ENCODE peak calls at places on chromosome 22, in four cellular contexts. Z is H1, K is HepG2, M is K562. A is an unnamed sample.

GRCh38 chr22:24367841-24368240 is 59.6 kb upstream of the ADORA2A start:
- DNase-seq in Z (no peak), K (no peak), M (no peak), A (no peak)

GRCh38 chr22:17283423-17283822 is 64.2 kb upstream of the ADA2 start:
- DNase-seq in Z (no peak), K (no peak), M (no peak), A (no peak)

GRCh38 chr22:33565580-33565995 is 354.7 kb downstream of the LARGE1 start:
- DNase-seq in Z (no peak), K (no peak), M (no peak), A (no peak)

GRCh38 chr22:23754220-23754919 is at the start of gene VPREB3:
- DNase-seq in Z (no peak), K (no peak), M (no peak), A (no peak)

GRCh38 chr22:26792522-26792921 is 135.1 kb downstream of the MIAT start:
- DNase-seq in Z (no peak), K (no peak), M (no peak), A (no peak)

GRCh38 chr22:19723990-19724827 is 870 bp downstream of the GP1BB start:
- DNase-seq in Z (no peak), K (peak; percentile 44), M (peak; percentile 95), A (no peak)

GRCh38 chr22:23520875-23521441 is 59.1 kb downstream of the IGLL1 start:
- DNase-seq in Z (no peak), K (peak; percentile 55), M (peak; percentile 20), A (no peak)

GRCh38 chr22:19115628-19116027 is 6.6 kb downstream of the DGCR2 start:
- DNase-seq in Z (no peak), K (no peak), M (no peak), A (no peak)

GRCh38 chr22:43532301-43533050 is 120.7 kb downstream of the MPPED1 start:
- DNase-seq in Z (no peak), K (no peak), M (no peak), A (no peak)

GRCh38 chr22:42344391-42344861 is 74.0 kb upstream of the TCF20 start:
- DNase-seq in Z (no peak), K (no peak), M (no peak), A (no peak)

GRCh38 chr22:43823911-43824665 is 12.0 kb upstream of the EFCAB6 start:
- DNase-seq in Z (no peak), K (no peak), M (no peak), A (no peak)

GRCh38 chr22:24067587-24068376 is 56.7 kb downstream of the CABIN1 start:
- DNase-seq in Z (no peak), K (no peak), M (no peak), A (no peak)

GRCh38 chr22:36430863-36431262 is 43.1 kb upstream of the MYH9 start:
- DNase-seq in Z (no peak), K (peak; percentile 52), M (peak; percentile 31), A (no peak)

GRCh38 chr22:36432592-36433317 is 45.0 kb upstream of the MYH9 start:
- DNase-seq in Z (no peak), K (peak; percentile 23), M (no peak), A (no peak)

GRCh38 chr22:36431977-36432376 is 44.2 kb upstream of the MYH9 start:
- DNase-seq in Z (no peak), K (no peak), M (no peak), A (no peak)

GRCh38 chr22:36435516-36436415 is 45.7 kb downstream of the TXN2 start:
- DNase-seq in Z (no peak), K (peak; percentile 92), M (no peak), A (peak; percentile 52)

GRCh38 chr22:36433318-36434231 is 45.8 kb upstream of the MYH9 start:
- DNase-seq in Z (no peak), K (peak; percentile 66), M (no peak), A (no peak)
- TF ChIP-seq CREB1 in Z (no peak), K (no peak), M (no peak), A (no peak)

DNA sequence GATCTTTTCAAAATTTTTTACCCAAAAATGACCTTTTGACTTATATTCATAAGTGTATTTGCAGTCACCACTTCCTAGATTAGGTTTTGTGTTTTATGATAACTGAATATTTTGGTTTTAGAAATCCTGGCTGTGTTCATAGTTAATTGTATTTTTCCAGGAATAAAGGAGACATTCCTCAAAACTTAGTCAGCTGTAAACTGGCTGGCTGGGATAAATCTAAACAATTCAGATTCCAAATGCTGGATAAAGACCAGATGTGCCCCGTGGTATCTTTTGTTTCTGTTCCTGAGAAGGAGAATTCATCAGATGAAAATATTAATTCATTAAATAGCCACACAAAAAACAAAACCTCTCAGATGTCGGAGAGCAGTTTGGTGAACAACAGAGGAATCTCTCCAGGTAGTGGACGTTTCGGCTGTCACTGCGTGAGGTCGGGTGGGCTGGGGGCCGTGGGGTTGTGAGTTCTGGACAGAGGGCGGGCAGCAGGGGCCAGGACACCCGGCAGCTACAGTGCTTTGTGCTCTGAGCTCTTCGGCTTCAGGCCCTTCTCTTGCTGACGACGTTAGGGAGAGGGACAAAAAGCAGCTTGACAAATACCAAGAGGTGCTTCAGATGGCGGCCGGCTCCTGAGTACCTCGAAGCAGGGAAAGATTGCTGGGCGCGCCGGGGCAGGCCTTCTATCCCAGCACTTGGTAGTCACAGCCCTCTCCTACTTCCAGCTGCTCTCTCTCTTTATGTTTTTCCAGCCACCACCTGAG is 24.6 kb downstream of the MOV10L1 start:
- DNase-seq in Z (no peak), K (no peak), M (no peak), A (no peak)
- TF ChIP-seq GABPA in Z (no peak), K (no peak), M (no peak), A (no peak)

GRCh38 chr22:48632641-48633246 is 1194.9 kb downstream of the BRD1 start:
- DNase-seq in Z (no peak), K (no peak), M (no peak), A (no peak)
- TF ChIP-seq CREB1 in Z (no peak), K (no peak), M (no peak), A (no peak)

GRCh38 chr22:46121523-46122287 is 28.6 kb upstream of the PPARA start:
- DNase-seq in Z (no peak), K (no peak), M (no peak), A (no peak)

GRCh38 chr22:46122980-46123693 is 27.2 kb upstream of the PPARA start:
- DNase-seq in Z (no peak), K (no peak), M (no peak), A (no peak)

GRCh38 chr22:46123694-46124382 is 26.5 kb upstream of the PPARA start:
- DNase-seq in Z (no peak), K (no peak), M (no peak), A (no peak)

GRCh38 chr22:46121079-46121478 is 29.2 kb upstream of the PPARA start:
- DNase-seq in Z (no peak), K (no peak), M (no peak), A (no peak)

DNA sequence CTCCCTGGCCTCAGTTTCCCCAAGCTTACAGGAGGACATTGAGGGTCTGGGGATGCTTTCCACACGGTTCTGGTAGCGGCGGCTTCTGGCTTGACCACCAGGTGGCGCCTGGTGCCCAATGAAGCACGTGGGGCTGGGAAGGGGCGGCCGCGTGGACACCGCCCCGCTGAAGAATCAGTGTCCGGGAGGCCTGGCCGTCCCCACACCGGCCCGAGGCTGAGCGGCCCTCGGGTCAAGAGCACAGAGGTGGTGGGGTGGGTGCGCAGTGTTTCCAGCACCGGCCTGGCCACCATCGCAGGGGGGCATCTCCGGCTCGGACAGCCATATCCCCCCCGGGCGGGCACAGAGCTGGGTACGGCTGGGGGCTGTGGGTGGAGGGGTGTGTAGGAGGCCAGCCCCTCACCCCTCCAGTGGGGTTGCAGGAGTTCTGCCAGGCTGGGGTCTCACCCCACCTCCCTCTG is 27.8 kb upstream of the PPARA start:
- DNase-seq in Z (no peak), K (peak; percentile 37), M (peak; percentile 80), A (no peak)
- TF ChIP-seq GABPA in Z (no peak), K (no peak), M (no peak), A (no peak)

DNA sequence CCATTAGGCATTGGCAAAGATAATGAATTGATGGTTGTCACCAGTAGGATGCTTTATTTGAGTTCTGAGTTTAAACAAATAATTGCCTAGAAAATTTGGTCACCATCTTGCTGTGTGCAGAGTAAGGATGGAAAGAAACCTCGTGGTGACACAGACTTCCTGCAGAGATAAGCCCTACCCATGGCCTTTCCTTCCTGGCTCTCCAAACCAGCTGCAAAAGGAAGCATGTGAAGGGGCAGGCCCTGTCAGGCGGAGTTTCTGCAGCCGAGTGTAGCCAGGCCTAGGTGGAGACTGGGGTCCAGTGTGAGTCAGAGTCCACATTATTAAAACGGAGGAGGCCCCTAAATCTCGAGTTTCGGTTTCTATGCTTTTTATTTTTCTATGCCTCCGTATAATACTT is 83.1 kb upstream of the ADSL start:
- DNase-seq in Z (no peak), K (no peak), M (peak; percentile 31), A (no peak)
- TF ChIP-seq CREB1 in Z (no peak), K (no peak), M (no peak), A (no peak)

DNA sequence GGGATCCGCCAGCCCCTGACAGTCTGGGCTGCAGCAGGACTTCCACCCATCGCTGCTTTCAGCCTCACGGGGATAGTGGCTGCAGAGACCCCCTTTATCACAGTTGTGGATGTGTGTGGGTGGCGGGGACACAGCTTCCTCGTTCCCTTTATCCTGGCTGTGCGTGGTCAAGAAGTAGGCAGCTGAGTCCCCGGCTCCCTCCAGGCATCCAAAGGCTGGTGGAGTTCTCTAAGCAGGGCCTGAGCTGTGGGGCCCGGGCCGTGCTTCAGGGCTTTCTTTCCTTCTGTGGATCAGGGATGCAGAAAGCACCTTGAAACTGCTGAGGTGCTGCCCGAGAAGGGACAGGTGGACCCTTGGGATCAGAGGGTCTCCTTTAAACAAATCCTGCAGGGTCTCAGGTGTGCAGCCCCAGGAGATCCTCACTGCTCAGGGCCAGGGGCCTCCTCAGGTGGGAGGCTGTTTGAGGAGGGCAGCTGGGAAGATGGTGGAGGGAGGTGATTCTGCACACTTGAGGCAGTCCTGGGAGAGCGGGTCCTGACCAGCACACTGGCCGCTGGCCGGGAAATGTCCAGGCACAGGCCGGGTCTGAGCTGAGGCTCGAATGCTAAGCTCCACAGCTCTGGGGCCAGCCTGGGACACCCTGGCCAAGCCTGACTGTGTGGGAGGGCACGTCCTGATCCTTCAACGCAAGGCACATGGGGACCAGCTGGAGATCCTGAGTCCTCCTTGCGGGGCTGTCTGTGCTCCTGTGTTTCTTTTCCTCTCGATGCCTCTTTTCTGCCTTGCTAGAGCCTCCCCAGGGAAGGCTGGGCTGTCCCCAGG is 1024.3 kb downstream of the BRD1 start:
- DNase-seq in Z (no peak), K (no peak), M (no peak), A (no peak)
- TF ChIP-seq GABPA in Z (no peak), K (no peak), M (no peak), A (no peak)

A was measured in GM12878.